ENCODE peak calls at places on chromosomes 3 and 15, in eight cellular contexts. H is A549, V is upper lobe of left lung, J is ovary, Q is NB4, Y is adrenal gland, F is heart left ventricle, D is Peyer's patch. A is an unnamed sample.

GRCh38 chr15:70166506-70167087 is 68.9 kb upstream of the TLE3 start:
- DNase-seq in H (no peak), V (no peak), J (no peak), Q (no peak), Y (no peak), F (no peak), D (no peak), A (peak)

GRCh38 chr3:2268779-2269178 is 170.1 kb downstream of the CNTN4 start:
- DNase-seq in H (peak), V (no peak), J (no peak), Q (no peak), Y (no peak), F (no peak), D (no peak), A (no peak)

GRCh38 chr3:108437439-108437838 is 73.0 kb downstream of the MYH15 start:
- DNase-seq in H (no peak), V (no peak), J (no peak), Q (no peak), Y (no peak), F (no peak), D (no peak), A (no peak)

GRCh38 chr3:55477306-55478010 is 9.6 kb downstream of the WNT5A start:
- DNase-seq in H (no peak), V (no peak), J (no peak), Q (no peak), Y (no peak), F (no peak), D (no peak), A (no peak)

GRCh38 chr3:62876064-62876463 is 848 bp upstream of the CADPS start:
- DNase-seq in H (peak), V (no peak), J (peak), Q (peak), Y (peak), F (peak), D (no peak), A (no peak)

GRCh38 chr3:150739877-150740645 is 22.9 kb downstream of the SIAH2 start:
- DNase-seq in H (no peak), V (no peak), J (no peak), Q (no peak), Y (no peak), F (no peak), D (no peak), A (no peak)

GRCh38 chr3:33758874-33759273 is 39.6 kb upstream of the PDCD6IP start:
- DNase-seq in H (no peak), V (no peak), J (no peak), Q (no peak), Y (no peak), F (no peak), D (no peak), A (no peak)

GRCh38 chr3:147195896-147196295 is 210.4 kb downstream of the ZIC4 start:
- DNase-seq in H (no peak), V (no peak), J (no peak), Q (no peak), Y (no peak), F (no peak), D (no peak), A (no peak)

GRCh38 chr3:5116568-5116967 is 5.5 kb upstream of the ARL8B start:
- DNase-seq in H (no peak), V (no peak), J (no peak), Q (no peak), Y (no peak), F (no peak), D (no peak), A (no peak)

GRCh38 chr15:101489633-101490407 is at the start of gene PCSK6:
- DNase-seq in H (peak), V (peak), J (no peak), Q (peak), Y (no peak), F (no peak), D (no peak), A (no peak)

GRCh38 chr3:139414608-139415224 is 25.3 kb upstream of the COPB2 start:
- DNase-seq in H (no peak), V (no peak), J (no peak), Q (no peak), Y (no peak), F (no peak), D (no peak), A (no peak)

GRCh38 chr3:113212155-113212844 is 943 bp downstream of the BOC start:
- DNase-seq in H (peak), V (no peak), J (peak), Q (peak), Y (no peak), F (no peak), D (no peak), A (no peak)

GRCh38 chr15:95972136-95972553 is 358.4 kb upstream of the NR2F2 start:
- DNase-seq in H (no peak), V (no peak), J (peak), Q (peak), Y (no peak), F (no peak), D (no peak), A (no peak)

GRCh38 chr15:101451192-101451799 is 38.2 kb downstream of the PCSK6 start:
- DNase-seq in H (no peak), V (no peak), J (peak), Q (peak), Y (peak), F (peak), D (no peak), A (peak)

GRCh38 chr15:69615756-69616155 is 163.1 kb downstream of the RPLP1 start:
- DNase-seq in H (no peak), V (no peak), J (no peak), Q (no peak), Y (no peak), F (no peak), D (no peak), A (no peak)

GRCh38 chr3:140499114-140499757 is 178.6 kb upstream of the TRIM42 start:
- DNase-seq in H (peak), V (no peak), J (no peak), Q (peak), Y (peak), F (no peak), D (no peak), A (no peak)

GRCh38 chr3:127800508-127800907 is 21.8 kb downstream of the MGLL start:
- DNase-seq in H (no peak), V (no peak), J (no peak), Q (peak), Y (no peak), F (no peak), D (no peak), A (no peak)

GRCh38 chr15:38868326-38869114 is 303.9 kb upstream of the RASGRP1 start:
- DNase-seq in H (peak), V (no peak), J (no peak), Q (no peak), Y (peak), F (no peak), D (no peak), A (peak)

GRCh38 chr15:81498314-81498713 is 124.3 kb upstream of the TMC3 start:
- DNase-seq in H (no peak), V (no peak), J (no peak), Q (no peak), Y (no peak), F (no peak), D (no peak), A (no peak)
- TF ChIP-seq POLR2A in H (no peak), V (no peak), J (no peak), Q (no peak), Y (no peak), F (no peak), D (no peak), A (no peak)

GRCh38 chr15:80090041-80090440 is 30.6 kb downstream of the ZFAND6 start:
- DNase-seq in H (no peak), V (no peak), J (no peak), Q (no peak), Y (no peak), F (no peak), D (no peak), A (no peak)

GRCh38 chr15:80093854-80094418 is 34.5 kb downstream of the ZFAND6 start:
- DNase-seq in H (peak), V (no peak), J (peak), Q (peak), Y (peak), F (no peak), D (no peak), A (no peak)

GRCh38 chr15:80087104-80087503 is 27.6 kb downstream of the ZFAND6 start:
- DNase-seq in H (no peak), V (no peak), J (no peak), Q (no peak), Y (no peak), F (no peak), D (no peak), A (no peak)

GRCh38 chr15:80095511-80095910 is 36.0 kb downstream of the ZFAND6 start:
- DNase-seq in H (no peak), V (no peak), J (no peak), Q (no peak), Y (no peak), F (no peak), D (no peak), A (no peak)

DNA sequence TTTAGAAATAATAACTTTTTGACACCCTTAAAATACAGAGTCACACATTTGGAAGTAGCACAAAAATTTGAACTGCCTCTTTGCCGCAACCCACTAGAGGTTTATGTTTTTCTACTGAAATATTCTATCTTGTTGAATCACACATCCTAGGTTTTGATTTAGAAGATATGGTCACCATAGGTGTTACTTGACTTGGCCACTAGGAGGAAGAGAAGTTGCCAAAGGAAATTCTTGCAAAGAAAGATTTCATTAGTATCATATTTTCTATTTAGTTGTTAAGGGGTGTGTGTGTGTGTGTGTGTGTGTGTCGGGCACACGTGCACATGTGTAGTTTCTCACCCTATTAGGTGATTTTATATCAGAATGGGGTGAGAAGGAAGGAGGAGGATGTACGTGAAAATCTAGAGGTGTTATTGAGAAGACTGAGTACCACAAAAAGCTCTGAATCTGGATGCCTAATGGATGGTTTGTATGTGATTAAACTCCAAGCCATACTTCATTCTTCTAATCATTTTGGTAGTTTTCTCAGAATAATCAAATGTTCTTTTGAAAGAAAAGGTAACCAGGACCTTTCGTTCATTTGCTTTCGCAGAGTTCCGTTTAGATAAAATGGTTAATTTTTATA is 31.5 kb downstream of the ZFAND6 start:
- DNase-seq in H (peak), V (no peak), J (no peak), Q (peak), Y (no peak), F (no peak), D (no peak), A (no peak)
- TF ChIP-seq CTCF in H (peak), V (no peak), J (no peak), Q (peak), Y (no peak), F (no peak), D (no peak), A (peak)

GRCh38 chr3:107240183-107241091 is 136.8 kb upstream of the CCDC54 start:
- DNase-seq in H (peak), V (peak), J (peak), Q (peak), Y (peak), F (peak), D (peak), A (peak)
- TF ChIP-seq POLR2A in H (peak), V (no peak), J (peak), Q (no peak), Y (peak), F (no peak), D (no peak), A (no peak)

GRCh38 chr3:167520656-167521360 is 47.0 kb upstream of the SERPINI2 start:
- DNase-seq in H (no peak), V (no peak), J (no peak), Q (peak), Y (no peak), F (no peak), D (no peak), A (no peak)
- TF ChIP-seq CTCF in H (no peak), V (no peak), J (no peak), Q (no peak), Y (no peak), F (no peak), D (no peak), A (no peak)

GRCh38 chr15:66071160-66071559 is 182.4 kb downstream of the MEGF11 start:
- DNase-seq in H (no peak), V (no peak), J (no peak), Q (no peak), Y (no peak), F (no peak), D (no peak), A (no peak)

GRCh38 chr15:66071621-66072295 is 181.8 kb downstream of the MEGF11 start:
- DNase-seq in H (no peak), V (no peak), J (no peak), Q (no peak), Y (no peak), F (no peak), D (no peak), A (no peak)

GRCh38 chr15:66069751-66070150 is 183.8 kb downstream of the MEGF11 start:
- DNase-seq in H (no peak), V (no peak), J (no peak), Q (no peak), Y (no peak), F (no peak), D (no peak), A (no peak)

GRCh38 chr15:66070220-66070934 is 183.2 kb downstream of the MEGF11 start:
- DNase-seq in H (no peak), V (no peak), J (no peak), Q (no peak), Y (no peak), F (no peak), D (no peak), A (no peak)

DNA sequence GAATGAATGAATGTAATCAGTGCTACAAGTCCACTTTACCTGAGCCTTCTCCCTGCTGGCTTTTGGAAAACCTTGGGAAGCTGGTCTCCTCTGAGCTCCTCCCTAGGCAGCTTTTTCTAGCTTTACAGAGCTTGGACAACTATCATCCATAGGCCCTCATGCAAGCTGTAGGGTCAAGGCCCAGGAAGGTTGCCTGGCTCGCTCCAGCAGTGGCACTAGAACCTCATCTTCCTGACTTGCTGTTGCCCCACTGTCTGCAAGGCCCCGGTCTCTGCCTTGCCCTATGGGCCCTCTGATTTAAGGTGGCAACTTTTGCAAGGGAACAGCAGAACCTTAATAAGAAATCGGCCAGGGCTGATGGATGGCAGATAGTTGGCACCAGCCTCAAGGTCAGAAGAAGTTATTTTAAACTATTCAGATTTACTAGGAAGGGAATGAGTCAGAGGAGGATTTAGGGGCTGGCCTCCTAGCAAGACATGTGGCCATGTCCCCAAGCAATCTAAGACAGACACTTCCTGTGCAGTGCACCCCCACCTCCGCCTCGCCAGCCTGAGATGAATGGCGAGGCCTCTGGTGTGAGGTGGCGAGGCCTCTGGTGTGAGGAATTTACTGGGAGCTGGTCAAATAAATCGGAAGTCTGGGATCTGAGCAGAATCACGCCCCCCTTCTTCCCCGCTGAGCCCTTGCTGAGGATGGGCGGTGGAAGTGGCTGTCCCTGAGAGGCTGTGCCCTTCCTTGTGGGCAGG is 180.8 kb downstream of the MEGF11 start:
- DNase-seq in H (no peak), V (no peak), J (no peak), Q (no peak), Y (peak), F (no peak), D (no peak), A (no peak)
- TF ChIP-seq POLR2A in H (no peak), V (no peak), J (no peak), Q (no peak), Y (no peak), F (no peak), D (no peak), A (no peak)

GRCh38 chr3:72158639-72159005 is 373.7 kb upstream of the PROK2 start:
- DNase-seq in H (no peak), V (no peak), J (no peak), Q (no peak), Y (no peak), F (no peak), D (no peak), A (no peak)

GRCh38 chr3:72155391-72156064 is 370.6 kb upstream of the PROK2 start:
- DNase-seq in H (peak), V (no peak), J (peak), Q (peak), Y (peak), F (peak), D (no peak), A (no peak)

GRCh38 chr3:72159487-72159886 is 374.5 kb upstream of the PROK2 start:
- DNase-seq in H (no peak), V (no peak), J (no peak), Q (no peak), Y (no peak), F (no peak), D (no peak), A (no peak)

GRCh38 chr3:72160351-72160750 is 375.4 kb upstream of the PROK2 start:
- DNase-seq in H (no peak), V (no peak), J (no peak), Q (no peak), Y (no peak), F (no peak), D (no peak), A (no peak)

GRCh38 chr3:72157782-72158638 is 373.1 kb upstream of the PROK2 start:
- DNase-seq in H (no peak), V (no peak), J (no peak), Q (no peak), Y (no peak), F (no peak), D (no peak), A (no peak)
- TF ChIP-seq CTCF in H (no peak), V (no peak), J (no peak), Q (no peak), Y (no peak), F (no peak), D (no peak), A (no peak)

A was measured in suprapubic skin.